ENCODE peak calls at places on chromosomes 11 and 22, in seven cellular contexts. One of them, this sample, is unnamed.

GRCh38 chr11:122181372-122181771 is 65.4 kb upstream of the BLID start:
- DNase-seq in GM23338: no peak
- DNase-seq in stimulated activated CD4-positive, alpha-beta T cell treated with anti-CD3 and anti-CD28 coated beads, TNF-alpha, amount 100 ng/mL, for 48 hours: no peak
- DNase-seq in lung: no peak
- DNase-seq in cardiac muscle cell: no peak
- DNase-seq in SK-N-DZ: no peak
- DNase-seq in hepatocyte: no peak
- DNase-seq in this sample: no peak

GRCh38 chr11:32385998-32386397 is 49.3 kb downstream of the WT1 start:
- DNase-seq in GM23338: peak
- DNase-seq in stimulated activated CD4-positive, alpha-beta T cell treated with anti-CD3 and anti-CD28 coated beads, TNF-alpha, amount 100 ng/mL, for 48 hours: no peak
- DNase-seq in lung: no peak
- DNase-seq in cardiac muscle cell: peak
- DNase-seq in SK-N-DZ: peak
- DNase-seq in hepatocyte: peak
- DNase-seq in this sample: no peak

GRCh38 chr11:5547982-5548381 is 358 bp downstream of the OR52H1 start:
- DNase-seq in GM23338: no peak
- DNase-seq in stimulated activated CD4-positive, alpha-beta T cell treated with anti-CD3 and anti-CD28 coated beads, TNF-alpha, amount 100 ng/mL, for 48 hours: no peak
- DNase-seq in lung: no peak
- DNase-seq in cardiac muscle cell: no peak
- DNase-seq in SK-N-DZ: no peak
- DNase-seq in hepatocyte: no peak
- DNase-seq in this sample: no peak

GRCh38 chr22:39264344-39265116 is 19.7 kb upstream of the PDGFB start:
- DNase-seq in GM23338: no peak
- DNase-seq in stimulated activated CD4-positive, alpha-beta T cell treated with anti-CD3 and anti-CD28 coated beads, TNF-alpha, amount 100 ng/mL, for 48 hours: no peak
- DNase-seq in lung: no peak
- DNase-seq in cardiac muscle cell: no peak
- DNase-seq in SK-N-DZ: no peak
- DNase-seq in hepatocyte: no peak
- DNase-seq in this sample: peak

GRCh38 chr11:126490261-126490660 is 134.8 kb downstream of the ST3GAL4 start:
- DNase-seq in GM23338: no peak
- DNase-seq in stimulated activated CD4-positive, alpha-beta T cell treated with anti-CD3 and anti-CD28 coated beads, TNF-alpha, amount 100 ng/mL, for 48 hours: no peak
- DNase-seq in lung: no peak
- DNase-seq in cardiac muscle cell: no peak
- DNase-seq in SK-N-DZ: no peak
- DNase-seq in hepatocyte: no peak
- DNase-seq in this sample: peak

GRCh38 chr11:113546757-113547507 is 71.7 kb upstream of the DRD2 start:
- DNase-seq in GM23338: no peak
- DNase-seq in stimulated activated CD4-positive, alpha-beta T cell treated with anti-CD3 and anti-CD28 coated beads, TNF-alpha, amount 100 ng/mL, for 48 hours: no peak
- DNase-seq in lung: no peak
- DNase-seq in cardiac muscle cell: no peak
- DNase-seq in SK-N-DZ: no peak
- DNase-seq in hepatocyte: no peak
- DNase-seq in this sample: no peak

GRCh38 chr11:118200901-118201680 is 23.7 kb downstream of the JAML start:
- DNase-seq in GM23338: no peak
- DNase-seq in stimulated activated CD4-positive, alpha-beta T cell treated with anti-CD3 and anti-CD28 coated beads, TNF-alpha, amount 100 ng/mL, for 48 hours: peak
- DNase-seq in lung: no peak
- DNase-seq in cardiac muscle cell: no peak
- DNase-seq in SK-N-DZ: no peak
- DNase-seq in hepatocyte: no peak
- DNase-seq in this sample: no peak

GRCh38 chr11:66188580-66188979 is 79.9 kb upstream of the RAB1B start:
- DNase-seq in GM23338: no peak
- DNase-seq in stimulated activated CD4-positive, alpha-beta T cell treated with anti-CD3 and anti-CD28 coated beads, TNF-alpha, amount 100 ng/mL, for 48 hours: no peak
- DNase-seq in lung: no peak
- DNase-seq in cardiac muscle cell: no peak
- DNase-seq in SK-N-DZ: no peak
- DNase-seq in hepatocyte: peak
- DNase-seq in this sample: no peak

GRCh38 chr22:37048133-37048532 is 3.4 kb upstream of the KCTD17 start:
- DNase-seq in GM23338: peak
- DNase-seq in stimulated activated CD4-positive, alpha-beta T cell treated with anti-CD3 and anti-CD28 coated beads, TNF-alpha, amount 100 ng/mL, for 48 hours: no peak
- DNase-seq in lung: no peak
- DNase-seq in cardiac muscle cell: no peak
- DNase-seq in SK-N-DZ: no peak
- DNase-seq in hepatocyte: no peak
- DNase-seq in this sample: no peak

GRCh38 chr11:92556435-92556834 is 331.8 kb downstream of the FAT3 start:
- DNase-seq in GM23338: peak
- DNase-seq in stimulated activated CD4-positive, alpha-beta T cell treated with anti-CD3 and anti-CD28 coated beads, TNF-alpha, amount 100 ng/mL, for 48 hours: no peak
- DNase-seq in lung: no peak
- DNase-seq in cardiac muscle cell: peak
- DNase-seq in SK-N-DZ: no peak
- DNase-seq in hepatocyte: peak
- DNase-seq in this sample: no peak

GRCh38 chr11:41316726-41317125 is 142.7 kb downstream of the LRRC4C start:
- DNase-seq in GM23338: no peak
- DNase-seq in stimulated activated CD4-positive, alpha-beta T cell treated with anti-CD3 and anti-CD28 coated beads, TNF-alpha, amount 100 ng/mL, for 48 hours: no peak
- DNase-seq in lung: no peak
- DNase-seq in cardiac muscle cell: no peak
- DNase-seq in SK-N-DZ: no peak
- DNase-seq in hepatocyte: no peak
- DNase-seq in this sample: no peak

GRCh38 chr11:7575841-7576451 is 62.1 kb downstream of the PPFIBP2 start:
- DNase-seq in GM23338: no peak
- DNase-seq in stimulated activated CD4-positive, alpha-beta T cell treated with anti-CD3 and anti-CD28 coated beads, TNF-alpha, amount 100 ng/mL, for 48 hours: no peak
- DNase-seq in lung: peak
- DNase-seq in cardiac muscle cell: no peak
- DNase-seq in SK-N-DZ: no peak
- DNase-seq in hepatocyte: peak
- DNase-seq in this sample: no peak

GRCh38 chr11:72221386-72221785 is 3.2 kb upstream of the INPPL1 start:
- DNase-seq in GM23338: no peak
- DNase-seq in stimulated activated CD4-positive, alpha-beta T cell treated with anti-CD3 and anti-CD28 coated beads, TNF-alpha, amount 100 ng/mL, for 48 hours: no peak
- DNase-seq in lung: peak
- DNase-seq in cardiac muscle cell: no peak
- DNase-seq in SK-N-DZ: no peak
- DNase-seq in hepatocyte: no peak
- DNase-seq in this sample: peak

GRCh38 chr11:131465746-131466145 is 95.3 kb downstream of the NTM start:
- DNase-seq in GM23338: peak
- DNase-seq in stimulated activated CD4-positive, alpha-beta T cell treated with anti-CD3 and anti-CD28 coated beads, TNF-alpha, amount 100 ng/mL, for 48 hours: no peak
- DNase-seq in lung: no peak
- DNase-seq in cardiac muscle cell: peak
- DNase-seq in SK-N-DZ: peak
- DNase-seq in hepatocyte: no peak
- DNase-seq in this sample: no peak

GRCh38 chr11:44018127-44018521 is 29.7 kb upstream of the ACCSL start:
- DNase-seq in GM23338: no peak
- DNase-seq in stimulated activated CD4-positive, alpha-beta T cell treated with anti-CD3 and anti-CD28 coated beads, TNF-alpha, amount 100 ng/mL, for 48 hours: no peak
- DNase-seq in lung: no peak
- DNase-seq in cardiac muscle cell: no peak
- DNase-seq in SK-N-DZ: no peak
- DNase-seq in hepatocyte: no peak
- DNase-seq in this sample: peak

GRCh38 chr11:10807629-10808552 is 835 bp downstream of the EIF4G2 start:
- DNase-seq in GM23338: peak
- DNase-seq in stimulated activated CD4-positive, alpha-beta T cell treated with anti-CD3 and anti-CD28 coated beads, TNF-alpha, amount 100 ng/mL, for 48 hours: no peak
- DNase-seq in lung: peak
- DNase-seq in cardiac muscle cell: peak
- DNase-seq in SK-N-DZ: peak
- DNase-seq in hepatocyte: peak
- DNase-seq in this sample: peak

GRCh38 chr11:85694385-85694980 is 8.5 kb upstream of the CCDC89 start:
- DNase-seq in GM23338: peak
- DNase-seq in stimulated activated CD4-positive, alpha-beta T cell treated with anti-CD3 and anti-CD28 coated beads, TNF-alpha, amount 100 ng/mL, for 48 hours: no peak
- DNase-seq in lung: no peak
- DNase-seq in cardiac muscle cell: peak
- DNase-seq in SK-N-DZ: peak
- DNase-seq in hepatocyte: peak
- DNase-seq in this sample: no peak

GRCh38 chr11:116145187-116145865 is 627.5 kb downstream of the BUD13 start:
- DNase-seq in GM23338: peak
- DNase-seq in stimulated activated CD4-positive, alpha-beta T cell treated with anti-CD3 and anti-CD28 coated beads, TNF-alpha, amount 100 ng/mL, for 48 hours: no peak
- DNase-seq in lung: no peak
- DNase-seq in cardiac muscle cell: no peak
- DNase-seq in SK-N-DZ: no peak
- DNase-seq in hepatocyte: no peak
- DNase-seq in this sample: no peak

GRCh38 chr11:65446446-65447277 is 24.1 kb downstream of the NEAT1 start:
- DNase-seq in GM23338: no peak
- DNase-seq in stimulated activated CD4-positive, alpha-beta T cell treated with anti-CD3 and anti-CD28 coated beads, TNF-alpha, amount 100 ng/mL, for 48 hours: no peak
- DNase-seq in lung: peak
- DNase-seq in cardiac muscle cell: no peak
- DNase-seq in SK-N-DZ: no peak
- DNase-seq in hepatocyte: no peak
- DNase-seq in this sample: peak

GRCh38 chr11:131033151-131033651 is 116.9 kb upstream of the SNX19 start:
- DNase-seq in GM23338: peak
- DNase-seq in stimulated activated CD4-positive, alpha-beta T cell treated with anti-CD3 and anti-CD28 coated beads, TNF-alpha, amount 100 ng/mL, for 48 hours: no peak
- DNase-seq in lung: no peak
- DNase-seq in cardiac muscle cell: no peak
- DNase-seq in SK-N-DZ: no peak
- DNase-seq in hepatocyte: peak
- DNase-seq in this sample: no peak

GRCh38 chr11:30949838-30950237 is 363.7 kb upstream of the MPPED2 start:
- DNase-seq in GM23338: no peak
- DNase-seq in stimulated activated CD4-positive, alpha-beta T cell treated with anti-CD3 and anti-CD28 coated beads, TNF-alpha, amount 100 ng/mL, for 48 hours: no peak
- DNase-seq in lung: no peak
- DNase-seq in cardiac muscle cell: no peak
- DNase-seq in SK-N-DZ: no peak
- DNase-seq in hepatocyte: no peak
- DNase-seq in this sample: no peak

GRCh38 chr11:12455938-12456337 is 78.6 kb downstream of the PARVA start:
- DNase-seq in GM23338: no peak
- DNase-seq in stimulated activated CD4-positive, alpha-beta T cell treated with anti-CD3 and anti-CD28 coated beads, TNF-alpha, amount 100 ng/mL, for 48 hours: no peak
- DNase-seq in lung: no peak
- DNase-seq in cardiac muscle cell: no peak
- DNase-seq in SK-N-DZ: no peak
- DNase-seq in hepatocyte: no peak
- DNase-seq in this sample: no peak

GRCh38 chr11:94958118-94958517 is 15.2 kb downstream of the CWC15 start:
- DNase-seq in GM23338: no peak
- DNase-seq in stimulated activated CD4-positive, alpha-beta T cell treated with anti-CD3 and anti-CD28 coated beads, TNF-alpha, amount 100 ng/mL, for 48 hours: no peak
- DNase-seq in lung: no peak
- DNase-seq in cardiac muscle cell: no peak
- DNase-seq in SK-N-DZ: no peak
- DNase-seq in hepatocyte: peak
- DNase-seq in this sample: no peak

GRCh38 chr11:62921573-62922188 is 518 bp upstream of the CHRM1 start:
- DNase-seq in GM23338: no peak
- DNase-seq in stimulated activated CD4-positive, alpha-beta T cell treated with anti-CD3 and anti-CD28 coated beads, TNF-alpha, amount 100 ng/mL, for 48 hours: no peak
- DNase-seq in lung: no peak
- DNase-seq in cardiac muscle cell: no peak
- DNase-seq in SK-N-DZ: no peak
- DNase-seq in hepatocyte: no peak
- DNase-seq in this sample: no peak

GRCh38 chr22:46515208-46516111 is 22.0 kb downstream of the CELSR1 start:
- DNase-seq in GM23338: no peak
- DNase-seq in stimulated activated CD4-positive, alpha-beta T cell treated with anti-CD3 and anti-CD28 coated beads, TNF-alpha, amount 100 ng/mL, for 48 hours: no peak
- DNase-seq in lung: no peak
- DNase-seq in cardiac muscle cell: no peak
- DNase-seq in SK-N-DZ: no peak
- DNase-seq in hepatocyte: peak
- DNase-seq in this sample: no peak

GRCh38 chr22:28670691-28671261 is 8.9 kb downstream of the TTC28 start:
- DNase-seq in GM23338: no peak
- DNase-seq in stimulated activated CD4-positive, alpha-beta T cell treated with anti-CD3 and anti-CD28 coated beads, TNF-alpha, amount 100 ng/mL, for 48 hours: no peak
- DNase-seq in lung: no peak
- DNase-seq in cardiac muscle cell: no peak
- DNase-seq in SK-N-DZ: no peak
- DNase-seq in hepatocyte: no peak
- DNase-seq in this sample: no peak

GRCh38 chr22:43829904-43830851 is 18.1 kb upstream of the EFCAB6 start:
- DNase-seq in GM23338: no peak
- DNase-seq in stimulated activated CD4-positive, alpha-beta T cell treated with anti-CD3 and anti-CD28 coated beads, TNF-alpha, amount 100 ng/mL, for 48 hours: no peak
- DNase-seq in lung: peak
- DNase-seq in cardiac muscle cell: no peak
- DNase-seq in SK-N-DZ: no peak
- DNase-seq in hepatocyte: peak
- DNase-seq in this sample: peak

GRCh38 chr11:32830796-32831195 is 1.1 kb downstream of the PRRG4 start:
- DNase-seq in GM23338: no peak
- DNase-seq in stimulated activated CD4-positive, alpha-beta T cell treated with anti-CD3 and anti-CD28 coated beads, TNF-alpha, amount 100 ng/mL, for 48 hours: no peak
- DNase-seq in lung: no peak
- DNase-seq in cardiac muscle cell: no peak
- DNase-seq in SK-N-DZ: no peak
- DNase-seq in hepatocyte: no peak
- DNase-seq in this sample: no peak

GRCh38 chr11:92008249-92008648 is 216.4 kb upstream of the FAT3 start:
- DNase-seq in GM23338: no peak
- DNase-seq in stimulated activated CD4-positive, alpha-beta T cell treated with anti-CD3 and anti-CD28 coated beads, TNF-alpha, amount 100 ng/mL, for 48 hours: no peak
- DNase-seq in lung: no peak
- DNase-seq in cardiac muscle cell: no peak
- DNase-seq in SK-N-DZ: no peak
- DNase-seq in hepatocyte: no peak
- DNase-seq in this sample: no peak

GRCh38 chr11:116618461-116618860 is 154.3 kb downstream of the BUD13 start:
- DNase-seq in GM23338: no peak
- DNase-seq in stimulated activated CD4-positive, alpha-beta T cell treated with anti-CD3 and anti-CD28 coated beads, TNF-alpha, amount 100 ng/mL, for 48 hours: no peak
- DNase-seq in lung: no peak
- DNase-seq in cardiac muscle cell: no peak
- DNase-seq in SK-N-DZ: no peak
- DNase-seq in hepatocyte: no peak
- DNase-seq in this sample: no peak

GRCh38 chr11:76161261-76161961 is 44.9 kb downstream of the WNT11 start:
- DNase-seq in GM23338: no peak
- DNase-seq in stimulated activated CD4-positive, alpha-beta T cell treated with anti-CD3 and anti-CD28 coated beads, TNF-alpha, amount 100 ng/mL, for 48 hours: no peak
- DNase-seq in lung: no peak
- DNase-seq in cardiac muscle cell: peak
- DNase-seq in SK-N-DZ: peak
- DNase-seq in hepatocyte: peak
- DNase-seq in this sample: no peak

GRCh38 chr22:44279059-44279340 is 33.8 kb downstream of the SHISAL1 start:
- DNase-seq in GM23338: no peak
- DNase-seq in stimulated activated CD4-positive, alpha-beta T cell treated with anti-CD3 and anti-CD28 coated beads, TNF-alpha, amount 100 ng/mL, for 48 hours: no peak
- DNase-seq in lung: no peak
- DNase-seq in cardiac muscle cell: no peak
- DNase-seq in SK-N-DZ: no peak
- DNase-seq in hepatocyte: no peak
- DNase-seq in this sample: no peak

GRCh38 chr11:35548925-35549561 is 23.6 kb upstream of the PAMR1 start:
- DNase-seq in GM23338: no peak
- DNase-seq in stimulated activated CD4-positive, alpha-beta T cell treated with anti-CD3 and anti-CD28 coated beads, TNF-alpha, amount 100 ng/mL, for 48 hours: no peak
- DNase-seq in lung: no peak
- DNase-seq in cardiac muscle cell: no peak
- DNase-seq in SK-N-DZ: no peak
- DNase-seq in hepatocyte: no peak
- DNase-seq in this sample: no peak

GRCh38 chr11:95231881-95232605 is 1.0 kb upstream of the SESN3 start:
- DNase-seq in GM23338: peak
- DNase-seq in stimulated activated CD4-positive, alpha-beta T cell treated with anti-CD3 and anti-CD28 coated beads, TNF-alpha, amount 100 ng/mL, for 48 hours: peak
- DNase-seq in lung: peak
- DNase-seq in cardiac muscle cell: peak
- DNase-seq in SK-N-DZ: peak
- DNase-seq in hepatocyte: peak
- DNase-seq in this sample: peak

This sample was measured in sigmoid colon.